ENCODE peak calls at places on chromosomes 2 and 18, in four cellular contexts. One of them, this sample, is unnamed.

GRCh38 chr2:173749315-173749714 is 215.9 kb downstream of the SP3 start:
- DNase-seq in H1: no peak
- DNase-seq in IMR-90: peak
- DNase-seq in mesendoderm: no peak
- DNase-seq in this sample: no peak

GRCh38 chr2:18740428-18740827 is 151.1 kb upstream of the NT5C1B start:
- DNase-seq in H1: no peak
- DNase-seq in IMR-90: peak
- DNase-seq in mesendoderm: no peak
- DNase-seq in this sample: no peak

GRCh38 chr2:9211496-9211895 is 4.9 kb downstream of the ASAP2 start:
- DNase-seq in H1: no peak
- DNase-seq in IMR-90: no peak
- DNase-seq in mesendoderm: no peak
- DNase-seq in this sample: no peak

GRCh38 chr2:47558116-47559078 is 155.4 kb downstream of the MSH2 start:
- DNase-seq in H1: no peak
- DNase-seq in IMR-90: no peak
- DNase-seq in mesendoderm: peak
- DNase-seq in this sample: no peak

GRCh38 chr2:95300391-95300938 is 3.3 kb downstream of the KCNIP3 start:
- DNase-seq in H1: no peak
- DNase-seq in IMR-90: no peak
- DNase-seq in mesendoderm: no peak
- DNase-seq in this sample: no peak

GRCh38 chr18:26455639-26456038 is 92.7 kb downstream of the KCTD1 start:
- DNase-seq in H1: no peak
- DNase-seq in IMR-90: no peak
- DNase-seq in mesendoderm: no peak
- DNase-seq in this sample: no peak

GRCh38 chr2:94982661-94983060 is 42.8 kb upstream of the MAL start:
- DNase-seq in H1: no peak
- DNase-seq in IMR-90: peak
- DNase-seq in mesendoderm: no peak
- DNase-seq in this sample: no peak

GRCh38 chr18:56727399-56727798 is 76.2 kb downstream of the WDR7 start:
- DNase-seq in H1: no peak
- DNase-seq in IMR-90: no peak
- DNase-seq in mesendoderm: peak
- DNase-seq in this sample: no peak

GRCh38 chr18:6752200-6752873 is 22.8 kb downstream of the ARHGAP28 start:
- DNase-seq in H1: peak
- DNase-seq in IMR-90: peak
- DNase-seq in mesendoderm: peak
- DNase-seq in this sample: peak

GRCh38 chr2:98697651-98698337 is 33.1 kb downstream of the MGAT4A start:
- DNase-seq in H1: no peak
- DNase-seq in IMR-90: no peak
- DNase-seq in mesendoderm: no peak
- DNase-seq in this sample: no peak

GRCh38 chr2:96157649-96158553 is 12.7 kb upstream of the DUSP2 start:
- DNase-seq in H1: no peak
- DNase-seq in IMR-90: no peak
- DNase-seq in mesendoderm: no peak
- DNase-seq in this sample: no peak

GRCh38 chr2:84908948-84909713 is 3.7 kb downstream of the TMSB10 start:
- DNase-seq in H1: no peak
- DNase-seq in IMR-90: no peak
- DNase-seq in mesendoderm: no peak
- DNase-seq in this sample: no peak

GRCh38 chr2:24671230-24671629 is 122.0 kb downstream of the PTRHD1 start:
- DNase-seq in H1: no peak
- DNase-seq in IMR-90: no peak
- DNase-seq in mesendoderm: no peak
- DNase-seq in this sample: no peak

GRCh38 chr2:104872866-104873688 is 19.2 kb downstream of the POU3F3 start:
- DNase-seq in H1: no peak
- DNase-seq in IMR-90: peak
- DNase-seq in mesendoderm: peak
- DNase-seq in this sample: peak

GRCh38 chr2:111235616-111236015 is 114.9 kb downstream of the BCL2L11 start:
- DNase-seq in H1: no peak
- DNase-seq in IMR-90: no peak
- DNase-seq in mesendoderm: no peak
- DNase-seq in this sample: no peak

GRCh38 chr2:100107440-100107839 is 35.0 kb downstream of the AFF3 start:
- DNase-seq in H1: no peak
- DNase-seq in IMR-90: no peak
- DNase-seq in mesendoderm: no peak
- DNase-seq in this sample: no peak

GRCh38 chr18:6219116-6219717 is 195.5 kb downstream of the L3MBTL4 start:
- DNase-seq in H1: peak
- DNase-seq in IMR-90: peak
- DNase-seq in mesendoderm: peak
- DNase-seq in this sample: peak

GRCh38 chr2:210681481-210681880 is 125.1 kb downstream of the CPS1 start:
- DNase-seq in H1: no peak
- DNase-seq in IMR-90: no peak
- DNase-seq in mesendoderm: no peak
- DNase-seq in this sample: no peak

GRCh38 chr2:133972297-133972696 is 281.6 kb upstream of the MGAT5 start:
- DNase-seq in H1: no peak
- DNase-seq in IMR-90: no peak
- DNase-seq in mesendoderm: no peak
- DNase-seq in this sample: no peak

GRCh38 chr2:238122287-238123217 is 15.9 kb upstream of the KLHL30 start:
- DNase-seq in H1: no peak
- DNase-seq in IMR-90: no peak
- DNase-seq in mesendoderm: no peak
- DNase-seq in this sample: no peak

GRCh38 chr2:217335341-217335966 is 475.6 kb upstream of the TNP1 start:
- DNase-seq in H1: no peak
- DNase-seq in IMR-90: peak
- DNase-seq in mesendoderm: no peak
- DNase-seq in this sample: no peak

DNA sequence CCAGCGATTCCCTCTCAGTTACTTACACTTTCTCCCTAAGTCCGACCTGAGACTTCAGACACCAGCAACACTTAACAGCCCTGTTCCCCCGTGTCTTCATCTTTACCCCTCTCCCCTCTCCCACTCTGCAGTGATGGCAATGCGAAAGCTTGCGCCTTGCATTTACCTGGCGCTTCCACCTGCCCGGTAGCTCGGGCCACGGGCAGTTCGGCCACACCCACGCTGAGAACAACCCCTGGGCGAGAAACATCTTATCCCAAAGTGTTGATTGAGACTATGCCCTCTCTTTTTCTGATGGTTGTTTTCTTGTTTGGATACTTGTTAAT is 571 bp downstream of the DNAJC10 start:
- DNase-seq in H1: no peak
- DNase-seq in IMR-90: no peak
- DNase-seq in mesendoderm: no peak
- DNase-seq in this sample: no peak
- H4K5ac ChIP-seq in H1: no peak
- H4K5ac ChIP-seq in IMR-90: peak
- H4K5ac ChIP-seq in mesendoderm: no peak
- H4K5ac ChIP-seq in this sample: no peak

GRCh38 chr2:45285311-45285710 is 276.1 kb upstream of the SIX2 start:
- DNase-seq in H1: no peak
- DNase-seq in IMR-90: no peak
- DNase-seq in mesendoderm: no peak
- DNase-seq in this sample: no peak

GRCh38 chr2:45285791-45286390 is 276.6 kb upstream of the SIX2 start:
- DNase-seq in H1: no peak
- DNase-seq in IMR-90: peak
- DNase-seq in mesendoderm: no peak
- DNase-seq in this sample: no peak

GRCh38 chr2:45284621-45284995 is 275.4 kb upstream of the SIX2 start:
- DNase-seq in H1: no peak
- DNase-seq in IMR-90: no peak
- DNase-seq in mesendoderm: no peak
- DNase-seq in this sample: no peak

GRCh38 chr2:45282646-45283045 is 273.4 kb upstream of the SIX2 start:
- DNase-seq in H1: no peak
- DNase-seq in IMR-90: no peak
- DNase-seq in mesendoderm: no peak
- DNase-seq in this sample: no peak

GRCh38 chr2:45283764-45284620 is 274.7 kb upstream of the SIX2 start:
- DNase-seq in H1: no peak
- DNase-seq in IMR-90: peak
- DNase-seq in mesendoderm: peak
- DNase-seq in this sample: no peak
- H4K5ac ChIP-seq in H1: no peak
- H4K5ac ChIP-seq in IMR-90: no peak
- H4K5ac ChIP-seq in mesendoderm: no peak
- H4K5ac ChIP-seq in this sample: no peak

DNA sequence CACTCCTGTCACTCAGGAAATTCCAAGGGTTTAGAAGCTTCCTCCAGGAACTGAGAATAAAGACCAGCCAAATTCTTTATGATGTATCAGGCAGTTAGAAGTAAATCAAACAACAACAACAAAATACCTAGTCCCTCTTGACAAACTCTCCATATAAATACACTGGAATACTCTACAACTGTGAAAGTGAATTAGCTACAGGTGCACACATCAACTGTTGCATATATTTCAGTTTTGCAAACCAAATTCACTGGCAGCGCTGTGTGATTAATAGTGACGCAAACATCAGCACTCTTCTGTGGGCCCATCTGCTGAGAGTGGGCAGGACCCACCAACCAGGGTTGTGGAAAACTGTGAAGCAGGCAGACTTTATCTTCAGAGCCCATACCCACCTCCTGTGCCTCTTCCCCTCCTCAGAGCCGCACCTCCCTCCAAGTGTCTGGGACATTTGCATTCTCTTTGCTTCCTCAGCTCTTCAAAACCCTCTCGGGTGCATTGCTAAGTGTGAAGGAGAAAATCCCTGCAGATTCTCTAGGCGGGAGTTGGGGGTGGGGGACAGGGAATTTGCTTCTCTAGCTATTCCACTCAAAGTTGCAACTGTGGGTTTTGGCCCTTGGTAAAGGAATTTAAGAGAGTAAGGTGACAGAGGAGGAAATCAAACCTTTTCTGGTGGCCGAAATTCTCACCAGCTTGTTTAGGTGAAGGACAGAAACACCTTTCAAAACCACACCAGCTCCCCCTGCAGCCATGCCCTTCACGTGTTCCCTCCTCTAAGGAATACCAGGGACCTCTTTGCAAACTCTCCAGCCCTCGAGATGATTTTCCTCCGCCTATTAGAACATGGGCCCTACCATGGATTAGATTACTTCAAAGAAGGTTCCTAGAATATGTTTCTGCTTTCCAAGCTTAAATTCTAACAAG is 119.3 kb downstream of the MRO start:
- DNase-seq in H1: no peak
- DNase-seq in IMR-90: no peak
- DNase-seq in mesendoderm: peak
- DNase-seq in this sample: no peak
- H4K5ac ChIP-seq in H1: no peak
- H4K5ac ChIP-seq in IMR-90: no peak
- H4K5ac ChIP-seq in mesendoderm: no peak
- H4K5ac ChIP-seq in this sample: no peak

GRCh38 chr2:233764761-233765160 is 4.7 kb downstream of the UGT1A1 start:
- DNase-seq in H1: no peak
- DNase-seq in IMR-90: peak
- DNase-seq in mesendoderm: no peak
- DNase-seq in this sample: no peak
- H4K5ac ChIP-seq in H1: no peak
- H4K5ac ChIP-seq in IMR-90: peak
- H4K5ac ChIP-seq in mesendoderm: no peak
- H4K5ac ChIP-seq in this sample: no peak

This sample was measured in H9.